ENCODE peak calls at places on chromosomes 11 and 22, in nine cellular contexts. One of them, this sample, is unnamed.

GRCh38 chr11:65863889-65864757 is 3.9 kb downstream of the MUS81 start:
- DNase-seq in Calu3: no peak
- DNase-seq in amygdala: no peak
- DNase-seq in omental fat pad: no peak
- DNase-seq in EL: peak; percentile 2
- DNase-seq in posterior cingulate gyrus: no peak
- DNase-seq in naive thymus-derived CD4-positive, alpha-beta T cell: no peak
- DNase-seq in NCI-H1436 treated with DMSO at 0.1 percent for 48 hours: no peak
- DNase-seq in H7: no peak
- DNase-seq in this sample: no peak

GRCh38 chr11:69007978-69008381 is 5.1 kb downstream of the MRGPRF start:
- DNase-seq in Calu3: no peak
- DNase-seq in amygdala: no peak
- DNase-seq in omental fat pad: no peak
- DNase-seq in EL: peak; percentile 20
- DNase-seq in posterior cingulate gyrus: no peak
- DNase-seq in naive thymus-derived CD4-positive, alpha-beta T cell: no peak
- DNase-seq in NCI-H1436 treated with DMSO at 0.1 percent for 48 hours: no peak
- DNase-seq in H7: peak; percentile 44
- DNase-seq in this sample: no peak

GRCh38 chr11:88100161-88100560 is 75.1 kb downstream of the RAB38 start:
- DNase-seq in Calu3: no peak
- DNase-seq in amygdala: no peak
- DNase-seq in omental fat pad: no peak
- DNase-seq in EL: no peak
- DNase-seq in posterior cingulate gyrus: no peak
- DNase-seq in naive thymus-derived CD4-positive, alpha-beta T cell: no peak
- DNase-seq in NCI-H1436 treated with DMSO at 0.1 percent for 48 hours: no peak
- DNase-seq in H7: no peak
- DNase-seq in this sample: no peak

GRCh38 chr11:132576706-132577105 is 955.6 kb downstream of the OPCML start:
- DNase-seq in Calu3: no peak
- DNase-seq in amygdala: no peak
- DNase-seq in omental fat pad: no peak
- DNase-seq in EL: peak; percentile 97
- DNase-seq in posterior cingulate gyrus: no peak
- DNase-seq in naive thymus-derived CD4-positive, alpha-beta T cell: no peak
- DNase-seq in NCI-H1436 treated with DMSO at 0.1 percent for 48 hours: no peak
- DNase-seq in H7: peak; percentile 36
- DNase-seq in this sample: no peak

GRCh38 chr22:44667829-44668189 is 34.2 kb upstream of the PRR5 start:
- DNase-seq in Calu3: no peak
- DNase-seq in amygdala: no peak
- DNase-seq in omental fat pad: no peak
- DNase-seq in EL: no peak
- DNase-seq in posterior cingulate gyrus: no peak
- DNase-seq in naive thymus-derived CD4-positive, alpha-beta T cell: peak; percentile 77
- DNase-seq in NCI-H1436 treated with DMSO at 0.1 percent for 48 hours: no peak
- DNase-seq in H7: peak; percentile 46
- DNase-seq in this sample: no peak

GRCh38 chr22:24112188-24112587 is 69.1 kb upstream of the SUSD2 start:
- DNase-seq in Calu3: no peak
- DNase-seq in amygdala: no peak
- DNase-seq in omental fat pad: no peak
- DNase-seq in EL: peak; percentile 24
- DNase-seq in posterior cingulate gyrus: no peak
- DNase-seq in naive thymus-derived CD4-positive, alpha-beta T cell: no peak
- DNase-seq in NCI-H1436 treated with DMSO at 0.1 percent for 48 hours: no peak
- DNase-seq in H7: no peak
- DNase-seq in this sample: no peak

GRCh38 chr22:31055322-31056159 is 25.6 kb upstream of the SMTN start:
- DNase-seq in Calu3: peak; percentile 91
- DNase-seq in amygdala: peak; percentile 36
- DNase-seq in omental fat pad: peak; percentile 60
- DNase-seq in EL: peak; percentile 99
- DNase-seq in posterior cingulate gyrus: peak; percentile 57
- DNase-seq in naive thymus-derived CD4-positive, alpha-beta T cell: no peak
- DNase-seq in NCI-H1436 treated with DMSO at 0.1 percent for 48 hours: no peak
- DNase-seq in H7: peak; percentile 55
- DNase-seq in this sample: no peak

GRCh38 chr11:67027943-67028542 is 5.1 kb downstream of the SYT12 start:
- DNase-seq in Calu3: no peak
- DNase-seq in amygdala: no peak
- DNase-seq in omental fat pad: no peak
- DNase-seq in EL: no peak
- DNase-seq in posterior cingulate gyrus: no peak
- DNase-seq in naive thymus-derived CD4-positive, alpha-beta T cell: no peak
- DNase-seq in NCI-H1436 treated with DMSO at 0.1 percent for 48 hours: no peak
- DNase-seq in H7: peak; percentile 57
- DNase-seq in this sample: no peak

GRCh38 chr22:19866665-19867009 is 12.0 kb upstream of the GNB1L start:
- DNase-seq in Calu3: no peak
- DNase-seq in amygdala: no peak
- DNase-seq in omental fat pad: no peak
- DNase-seq in EL: no peak
- DNase-seq in posterior cingulate gyrus: no peak
- DNase-seq in naive thymus-derived CD4-positive, alpha-beta T cell: no peak
- DNase-seq in NCI-H1436 treated with DMSO at 0.1 percent for 48 hours: no peak
- DNase-seq in H7: no peak
- DNase-seq in this sample: no peak